ENCODE peak calls at places on chromosomes 7 and 10, in seven cellular contexts. Z is spleen; D is NCI-H446; C is caudate nucleus; T is activated CD8-positive, alpha-beta memory T cell treated with anti-CD3 and anti-CD28 coated beads, Interleukin-2, amount 50 U/mL, for 48 hours; B is NCI-H1436; N is pons. K is an unnamed sample.

GRCh38 chr7:130141858-130142653 is 63.1 kb downstream of the TMEM209 start:
- DNase-seq in Z (no peak), D (no peak), C (no peak), T (no peak), B (no peak), N (no peak), K (no peak)

GRCh38 chr7:44568771-44569560 is 4.7 kb downstream of the DDX56 start:
- DNase-seq in Z (peak; percentile 61), D (no peak), C (no peak), T (peak; percentile 52), B (no peak), N (no peak), K (no peak)

GRCh38 chr7:138429577-138430250 is 30.3 kb upstream of the TRIM24 start:
- DNase-seq in Z (no peak), D (no peak), C (no peak), T (no peak), B (no peak), N (no peak), K (no peak)

GRCh38 chr7:4621401-4621800 is 60.7 kb upstream of the FOXK1 start:
- DNase-seq in Z (no peak), D (no peak), C (no peak), T (no peak), B (no peak), N (no peak), K (no peak)

GRCh38 chr7:118104812-118105441 is 79.0 kb upstream of the LSM8 start:
- DNase-seq in Z (no peak), D (peak; percentile 26), C (no peak), T (no peak), B (no peak), N (peak; percentile 79), K (no peak)

GRCh38 chr7:157522954-157523353 is 186.2 kb downstream of the DNAJB6 start:
- DNase-seq in Z (peak; percentile 62), D (no peak), C (no peak), T (peak; percentile 32), B (no peak), N (no peak), K (peak; percentile 38)

GRCh38 chr10:59905066-59905734 is 1.2 kb downstream of the CCDC6 start:
- DNase-seq in Z (peak; percentile 86), D (no peak), C (no peak), T (peak; percentile 67), B (no peak), N (peak; percentile 16), K (no peak)

GRCh38 chr10:74051729-74052342 is 53.9 kb downstream of the VCL start:
- DNase-seq in Z (no peak), D (no peak), C (no peak), T (no peak), B (no peak), N (no peak), K (no peak)

GRCh38 chr10:13563481-13564445 is 23.0 kb upstream of the PRPF18 start:
- DNase-seq in Z (no peak), D (no peak), C (no peak), T (no peak), B (no peak), N (no peak), K (no peak)

GRCh38 chr10:97821308-97822038 is 28.2 kb upstream of the GOLGA7B start:
- DNase-seq in Z (peak; percentile 41), D (no peak), C (no peak), T (no peak), B (no peak), N (no peak), K (no peak)

GRCh38 chr7:30983042-30983913 is 19.5 kb downstream of the GHRHR start:
- DNase-seq in Z (peak; percentile 92), D (peak; percentile 93), C (peak; percentile 63), T (peak; percentile 95), B (peak; percentile 74), N (peak; percentile 79), K (no peak)

GRCh38 chr10:24153537-24153936 is 55.4 kb upstream of the KIAA1217 start:
- DNase-seq in Z (no peak), D (no peak), C (no peak), T (no peak), B (no peak), N (no peak), K (no peak)

GRCh38 chr7:119935418-119936025 is 337.5 kb upstream of the KCND2 start:
- DNase-seq in Z (no peak), D (peak; percentile 59), C (no peak), T (no peak), B (no peak), N (peak; percentile 57), K (no peak)

GRCh38 chr7:49776994-49777393 is 3.6 kb downstream of the VWC2 start:
- DNase-seq in Z (no peak), D (peak; percentile 32), C (no peak), T (no peak), B (no peak), N (peak; percentile 38), K (no peak)

GRCh38 chr7:151087247-151088018 is 1.2 kb downstream of the AGAP3 start:
- DNase-seq in Z (peak; percentile 88), D (peak; percentile 30), C (peak; percentile 30), T (peak; percentile 73), B (no peak), N (peak; percentile 52), K (no peak)

GRCh38 chr7:127619681-127620405 is 1.9 kb upstream of the PAX4 start:
- DNase-seq in Z (no peak), D (no peak), C (no peak), T (no peak), B (no peak), N (no peak), K (no peak)

GRCh38 chr7:128742206-128742605 is 3.0 kb downstream of the CALU start:
- DNase-seq in Z (no peak), D (no peak), C (no peak), T (no peak), B (no peak), N (no peak), K (no peak)

GRCh38 chr7:116547347-116547746 is 22.5 kb downstream of the CAV1 start:
- DNase-seq in Z (no peak), D (no peak), C (no peak), T (no peak), B (no peak), N (no peak), K (no peak)

GRCh38 chr10:121362026-121362425 is 236.2 kb downstream of the FGFR2 start:
- DNase-seq in Z (no peak), D (no peak), C (no peak), T (no peak), B (no peak), N (no peak), K (no peak)

GRCh38 chr7:28155019-28155660 is 25.5 kb downstream of the JAZF1 start:
- DNase-seq in Z (no peak), D (no peak), C (no peak), T (no peak), B (no peak), N (peak; percentile 83), K (no peak)

GRCh38 chr7:29116801-29117200 is 29.5 kb downstream of the CPVL start:
- DNase-seq in Z (no peak), D (no peak), C (no peak), T (no peak), B (no peak), N (no peak), K (no peak)

GRCh38 chr10:104318096-104318725 is 20.1 kb downstream of the ITPRIP start:
- DNase-seq in Z (peak; percentile 56), D (no peak), C (no peak), T (no peak), B (no peak), N (no peak), K (peak; percentile 17)

GRCh38 chr10:96673318-96674099 is 46.8 kb downstream of the PIK3AP1 start:
- DNase-seq in Z (peak; percentile 89), D (no peak), C (no peak), T (no peak), B (no peak), N (peak; percentile 76), K (peak; percentile 87)

K was measured in CD14-positive monocyte.